ENCODE peak calls at places on chromosome 12, in four cellular contexts. P is upper lobe of left lung, E is bronchial epithelial cell, K is dorsolateral prefrontal cortex. L is an unnamed sample.

GRCh38 chr12:1844223-1844622 is 23.9 kb downstream of the LRTM2 start:
- DNase-seq in P (no peak), E (no peak), K (no peak), L (no peak)

GRCh38 chr12:108205864-108206263 is 76.8 kb downstream of the WSCD2 start:
- DNase-seq in P (no peak), E (no peak), K (no peak), L (no peak)

GRCh38 chr12:98955284-98955683 is 310.2 kb downstream of the APAF1 start:
- DNase-seq in P (no peak), E (peak; percentile 41), K (no peak), L (peak; percentile 65)

GRCh38 chr12:6229224-6229748 is 29.1 kb downstream of the CD9 start:
- DNase-seq in P (no peak), E (peak; percentile 62), K (no peak), L (no peak)

GRCh38 chr12:105705765-105706164 is 375.3 kb downstream of the C12orf75 start:
- DNase-seq in P (no peak), E (peak; percentile 58), K (no peak), L (peak; percentile 56)

GRCh38 chr12:52434760-52435530 is 774 bp upstream of the KRT75 start:
- DNase-seq in P (no peak), E (peak; percentile 89), K (no peak), L (no peak)

GRCh38 chr12:12718382-12718761 is 1.2 kb downstream of the CDKN1B start:
- DNase-seq in P (no peak), E (peak; percentile 15), K (no peak), L (no peak)

GRCh38 chr12:123119808-123120207 is 31.1 kb downstream of the PITPNM2 start:
- DNase-seq in P (no peak), E (no peak), K (no peak), L (no peak)

GRCh38 chr12:5248230-5248629 is 183.7 kb upstream of the NTF3 start:
- DNase-seq in P (no peak), E (no peak), K (no peak), L (no peak)

GRCh38 chr12:14803830-14804160 is 325 bp downstream of the C12orf60 start:
- DNase-seq in P (no peak), E (no peak), K (no peak), L (no peak)

GRCh38 chr12:68453278-68453677 is 121.1 kb upstream of the MDM1 start:
- DNase-seq in P (no peak), E (no peak), K (no peak), L (no peak)

GRCh38 chr12:49667319-49668090 is 39.7 kb downstream of the FMNL3 start:
- DNase-seq in P (no peak), E (peak; percentile 33), K (no peak), L (no peak)

GRCh38 chr12:32583535-32583934 is 95.6 kb upstream of the DNM1L start:
- DNase-seq in P (no peak), E (peak; percentile 58), K (no peak), L (no peak)

GRCh38 chr12:106079148-106079738 is 59.5 kb downstream of the NUAK1 start:
- DNase-seq in P (no peak), E (no peak), K (no peak), L (no peak)

GRCh38 chr12:93180566-93180965 is 197.2 kb upstream of the NUDT4 start:
- DNase-seq in P (no peak), E (no peak), K (no peak), L (no peak)

GRCh38 chr12:113359133-113359938 is 949 bp downstream of the PLBD2 start:
- DNase-seq in P (no peak), E (no peak), K (peak; percentile 75), L (no peak)

GRCh38 chr12:45762185-45763110 is 32.9 kb downstream of the ARID2 start:
- DNase-seq in P (no peak), E (peak; percentile 81), K (no peak), L (peak; percentile 18)

GRCh38 chr12:6426882-6427671 is 17.7 kb upstream of the CD27 start:
- DNase-seq in P (no peak), E (no peak), K (peak; percentile 42), L (no peak)

GRCh38 chr12:79782197-79782890 is 91.6 kb upstream of the PAWR start:
- DNase-seq in P (no peak), E (no peak), K (no peak), L (no peak)

GRCh38 chr12:87074801-87075200 is 818.6 kb upstream of the MGAT4C start:
- DNase-seq in P (no peak), E (no peak), K (no peak), L (no peak)

GRCh38 chr12:58915634-58916033 is 4.7 kb downstream of the LRIG3 start:
- DNase-seq in P (no peak), E (peak; percentile 42), K (no peak), L (no peak)

GRCh38 chr12:20436367-20436766 is 68.0 kb downstream of the PDE3A start:
- DNase-seq in P (no peak), E (no peak), K (no peak), L (no peak)

DNA sequence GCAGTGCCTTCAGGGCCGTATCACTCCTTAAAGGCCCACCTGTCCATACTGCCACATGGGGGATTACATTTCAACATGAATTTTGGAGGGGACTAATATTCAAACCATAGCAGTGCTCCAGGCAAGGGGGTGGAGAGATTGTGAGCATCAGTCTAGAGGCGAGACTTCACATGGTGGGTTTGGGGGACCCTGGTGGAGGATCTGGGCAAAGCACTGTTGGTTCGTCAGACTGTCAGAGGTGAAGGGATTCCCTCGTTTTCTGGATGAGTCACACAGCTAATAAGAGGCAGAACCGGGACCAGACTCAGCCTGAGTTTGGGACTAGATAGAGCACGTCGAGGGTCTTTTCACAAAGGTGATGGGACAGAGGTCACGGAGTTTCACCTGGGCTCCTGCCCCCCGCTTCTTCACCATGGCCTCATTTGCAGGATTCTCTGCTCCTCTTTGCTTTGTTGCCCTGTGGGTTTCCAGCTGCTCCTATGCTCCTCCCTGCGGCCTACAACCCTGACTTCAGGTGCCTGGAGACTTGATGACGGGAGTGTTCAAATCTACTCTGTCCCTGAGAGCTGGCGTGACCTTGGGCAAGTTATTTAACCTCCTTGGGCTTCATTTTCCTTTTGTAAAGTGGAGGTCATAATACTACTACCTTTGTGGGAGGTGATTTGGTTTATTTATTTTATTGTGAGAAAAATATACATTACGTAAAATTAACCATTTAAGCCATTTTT is 41.5 kb downstream of the TEAD4 start:
- DNase-seq in P (no peak), E (no peak), K (no peak), L (no peak)
- TF ChIP-seq CTCF in P (no peak), E (peak; percentile 11), K (no peak), L (no peak)

DNA sequence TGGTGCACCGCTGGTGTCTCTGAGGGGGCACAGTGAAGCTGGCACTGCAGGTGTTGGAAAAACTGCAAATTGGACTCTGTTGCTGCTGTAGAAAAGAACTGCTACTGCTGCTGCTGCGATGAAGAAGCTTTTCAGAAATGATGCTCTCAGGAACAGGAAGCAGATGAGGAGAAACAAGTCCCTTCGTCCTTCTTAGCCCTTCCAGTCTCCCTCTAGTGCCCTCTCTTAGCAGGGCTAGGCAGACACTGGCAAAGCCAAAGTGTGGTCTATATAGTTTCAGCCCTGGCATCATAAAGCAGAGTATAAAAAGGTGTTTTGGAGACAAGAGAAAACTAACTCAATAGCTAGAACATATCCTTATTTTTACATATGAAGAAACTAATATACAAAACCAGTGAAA is 174.5 kb downstream of the MYRFL start:
- DNase-seq in P (no peak), E (no peak), K (no peak), L (no peak)
- TF ChIP-seq CTCF in P (no peak), E (no peak), K (no peak), L (no peak)

GRCh38 chr12:53997324-53998173 is 2.4 kb upstream of the HOXC9 start:
- DNase-seq in P (peak; percentile 82), E (no peak), K (no peak), L (no peak)

GRCh38 chr12:53999596-54000104 is 311 bp upstream of the HOXC9 start:
- DNase-seq in P (peak; percentile 72), E (no peak), K (no peak), L (no peak)

GRCh38 chr12:53998174-53998899 is 1.6 kb upstream of the HOXC9 start:
- DNase-seq in P (no peak), E (no peak), K (no peak), L (no peak)

GRCh38 chr12:54000105-54000773 is at the start of gene HOXC9:
- DNase-seq in P (peak; percentile 87), E (no peak), K (no peak), L (no peak)

GRCh38 chr12:53998900-53999236 is 1.1 kb upstream of the HOXC9 start:
- DNase-seq in P (no peak), E (no peak), K (no peak), L (no peak)
- TF ChIP-seq CTCF in P (no peak), E (no peak), K (no peak), L (no peak)

DNA sequence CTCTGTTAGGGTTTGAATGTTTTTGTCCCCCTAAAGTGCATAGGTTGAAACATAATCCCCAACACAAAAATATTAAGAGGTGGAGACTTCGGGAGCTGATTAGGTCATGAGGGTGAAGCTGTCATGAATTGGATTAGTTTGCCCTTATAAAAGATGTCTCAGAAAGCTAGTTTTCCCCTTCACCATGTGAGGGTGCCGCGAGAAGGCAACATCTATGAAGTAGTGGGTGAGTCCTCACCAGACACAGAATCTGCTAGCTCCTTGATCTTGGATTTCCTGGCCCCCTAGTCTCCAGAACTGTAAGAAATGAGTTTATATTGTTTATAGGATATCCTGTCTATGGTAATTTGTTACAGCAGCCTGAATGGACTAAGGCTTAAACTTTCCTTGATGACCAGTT is 301.5 kb upstream of the ATP2B1 start:
- DNase-seq in P (no peak), E (peak; percentile 22), K (no peak), L (no peak)
- TF ChIP-seq CTCF in P (no peak), E (peak; percentile 30), K (no peak), L (no peak)

GRCh38 chr12:33671676-33672075 is 232.1 kb upstream of the SYT10 start:
- DNase-seq in P (no peak), E (no peak), K (no peak), L (no peak)
- TF ChIP-seq CTCF in P (no peak), E (no peak), K (no peak), L (no peak)

GRCh38 chr12:71125949-71126348 is 31.9 kb downstream of the TSPAN8 start:
- DNase-seq in P (no peak), E (no peak), K (no peak), L (no peak)

GRCh38 chr12:71128191-71128590 is 29.6 kb downstream of the TSPAN8 start:
- DNase-seq in P (no peak), E (peak; percentile 13), K (no peak), L (no peak)

GRCh38 chr12:71125515-71125914 is 32.3 kb downstream of the TSPAN8 start:
- DNase-seq in P (no peak), E (no peak), K (no peak), L (no peak)

GRCh38 chr12:71129364-71129763 is 28.4 kb downstream of the TSPAN8 start:
- DNase-seq in P (no peak), E (no peak), K (no peak), L (no peak)

GRCh38 chr12:71124833-71125460 is 32.9 kb downstream of the TSPAN8 start:
- DNase-seq in P (no peak), E (no peak), K (no peak), L (no peak)
- TF ChIP-seq CTCF in P (no peak), E (no peak), K (no peak), L (no peak)

GRCh38 chr12:29734299-29734698 is 49.4 kb downstream of the TMTC1 start:
- DNase-seq in P (no peak), E (no peak), K (no peak), L (no peak)
- TF ChIP-seq CTCF in P (no peak), E (no peak), K (no peak), L (no peak)

GRCh38 chr12:109308534-109309440 is at the start of gene FOXN4:
- DNase-seq in P (peak; percentile 83), E (no peak), K (no peak), L (peak; percentile 44)
- TF ChIP-seq CTCF in P (no peak), E (no peak), K (no peak), L (no peak)